ENCODE peak calls at places on chromosome 1, in nine cellular contexts. D, O, W, Y, I, T, V, A and L are unnamed samples.

GRCh38 chr1:70674981-70675685 is 264.1 kb downstream of the CTH start:
- DNase-seq in D (no peak), O (no peak), W (no peak), Y (no peak), I (no peak), T (no peak), V (no peak), A (no peak), L (no peak)

GRCh38 chr1:228646717-228647522 is 88.4 kb upstream of the RHOU start:
- DNase-seq in D (peak; percentile 60), O (peak; percentile 62), W (no peak), Y (peak; percentile 82), I (no peak), T (no peak), V (no peak), A (no peak), L (peak; percentile 41)

GRCh38 chr1:185674201-185674600 is 60.0 kb upstream of the HMCN1 start:
- DNase-seq in D (no peak), O (peak; percentile 11), W (peak; percentile 28), Y (no peak), I (no peak), T (no peak), V (no peak), A (no peak), L (no peak)

GRCh38 chr1:215243275-215244054 is 160.9 kb downstream of the KCNK2 start:
- DNase-seq in D (no peak), O (no peak), W (no peak), Y (no peak), I (no peak), T (no peak), V (no peak), A (no peak), L (peak; percentile 13)

GRCh38 chr1:208654241-208654640 is 410.1 kb upstream of the PLXNA2 start:
- DNase-seq in D (peak; percentile 85), O (peak; percentile 21), W (no peak), Y (no peak), I (no peak), T (no peak), V (peak; percentile 22), A (no peak), L (peak; percentile 11)

GRCh38 chr1:55582078-55582477 is 366.9 kb upstream of the USP24 start:
- DNase-seq in D (no peak), O (no peak), W (no peak), Y (no peak), I (no peak), T (no peak), V (no peak), A (no peak), L (no peak)

GRCh38 chr1:244760471-244760870 is 75.0 kb upstream of the COX20 start:
- DNase-seq in D (no peak), O (no peak), W (no peak), Y (peak; percentile 46), I (no peak), T (no peak), V (no peak), A (no peak), L (no peak)

GRCh38 chr1:233608988-233609387 is 4.9 kb upstream of the KCNK1 start:
- DNase-seq in D (no peak), O (no peak), W (no peak), Y (no peak), I (no peak), T (no peak), V (no peak), A (no peak), L (no peak)

GRCh38 chr1:171468120-171468790 is 17.1 kb upstream of the PRRC2C start:
- DNase-seq in D (no peak), O (peak; percentile 37), W (no peak), Y (no peak), I (no peak), T (no peak), V (peak; percentile 37), A (no peak), L (peak; percentile 63)

GRCh38 chr1:93740601-93741031 is 59.0 kb upstream of the BCAR3 start:
- DNase-seq in D (peak; percentile 87), O (no peak), W (peak; percentile 46), Y (peak; percentile 47), I (no peak), T (no peak), V (no peak), A (no peak), L (peak; percentile 41)

GRCh38 chr1:101039245-101039644 is 13.7 kb upstream of the DPH5 start:
- DNase-seq in D (no peak), O (no peak), W (no peak), Y (no peak), I (no peak), T (no peak), V (no peak), A (no peak), L (no peak)

GRCh38 chr1:2587071-2587859 is 688 bp downstream of the PRXL2B start:
- DNase-seq in D (peak; percentile 70), O (peak; percentile 38), W (no peak), Y (peak; percentile 81), I (no peak), T (no peak), V (no peak), A (no peak), L (peak; percentile 26)
- H3K27ac ChIP-seq in D (no peak overlapping the region), O (no peak overlapping the region), W (peak overlapping the region; percentile 100), Y (no peak overlapping the region), I (peak overlapping the region; percentile 51), T (peak overlapping the region; percentile 68), V (peak overlapping the region; percentile 81), A (peak overlapping the region; percentile 46), L (peak overlapping the region; percentile 23)

GRCh38 chr1:234613128-234613875 is 3.3 kb upstream of the IRF2BP2 start:
- DNase-seq in D (no peak), O (peak; percentile 95), W (no peak), Y (no peak), I (no peak), T (no peak), V (no peak), A (no peak), L (peak; percentile 83)

GRCh38 chr1:234611153-234611798 is 1.3 kb upstream of the IRF2BP2 start:
- DNase-seq in D (peak; percentile 92), O (peak; percentile 92), W (peak; percentile 63), Y (no peak), I (no peak), T (no peak), V (peak; percentile 77), A (no peak), L (peak; percentile 90)

GRCh38 chr1:234611799-234612351 is 1.9 kb upstream of the IRF2BP2 start:
- DNase-seq in D (peak; percentile 48), O (no peak), W (peak; percentile 45), Y (peak; percentile 79), I (peak; percentile 51), T (peak; percentile 77), V (no peak), A (no peak), L (no peak)

GRCh38 chr1:234613992-234614584 is 4.1 kb upstream of the IRF2BP2 start:
- DNase-seq in D (no peak), O (peak; percentile 53), W (no peak), Y (no peak), I (no peak), T (no peak), V (no peak), A (no peak), L (peak; percentile 35)

DNA sequence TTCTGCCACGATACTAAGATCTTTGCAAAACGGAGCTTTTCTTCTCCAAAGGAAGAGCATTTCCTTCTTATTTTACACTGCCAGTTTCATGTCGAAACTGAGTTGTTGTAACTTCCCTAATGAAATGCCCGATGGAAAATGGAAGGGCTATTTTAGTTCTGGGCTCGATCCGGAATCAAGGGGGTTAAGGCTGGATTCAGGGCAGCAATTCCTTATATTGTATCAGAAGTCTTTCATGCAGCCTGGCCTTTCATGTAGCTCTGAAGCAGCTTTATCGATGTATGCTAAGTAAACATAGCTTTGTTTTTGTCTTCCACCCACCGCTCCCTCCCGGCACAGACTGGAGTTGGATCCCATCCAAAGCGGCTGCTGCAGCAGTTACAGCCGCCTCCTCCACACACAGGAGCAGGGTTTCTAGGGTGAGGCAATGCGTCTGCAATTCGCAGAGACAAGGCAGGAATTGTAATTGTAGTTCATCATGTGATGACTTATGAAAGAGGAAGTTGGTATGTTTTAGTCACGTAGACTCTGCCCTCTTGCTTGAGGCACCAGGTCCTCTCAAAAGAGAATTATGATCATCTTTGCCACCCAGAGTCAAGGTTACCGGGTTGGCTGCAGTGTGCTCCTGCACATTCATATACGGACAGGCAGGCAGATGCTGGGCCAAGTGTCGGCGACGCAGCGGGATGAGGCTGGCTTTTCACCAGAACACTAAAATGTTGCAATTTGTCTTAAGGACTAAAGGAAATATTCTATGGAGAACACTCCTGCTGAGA is 2.6 kb upstream of the IRF2BP2 start:
- DNase-seq in D (peak; percentile 45), O (peak; percentile 99), W (peak; percentile 94), Y (peak; percentile 91), I (peak; percentile 90), T (peak; percentile 91), V (peak; percentile 97), A (peak; percentile 82), L (peak; percentile 99)
- H3K27ac ChIP-seq in D (no peak overlapping the region), O (peak overlapping the region; percentile 96), W (peak overlapping the region; percentile 95), Y (peak overlapping the region; percentile 100), I (peak overlapping the region; percentile 96), T (peak overlapping the region; percentile 99), V (peak overlapping the region; percentile 89), A (peak overlapping the region; percentile 100), L (peak overlapping the region; percentile 94)

GRCh38 chr1:27235827-27236226 is 1.4 kb downstream of the WDTC1 start:
- DNase-seq in D (peak; percentile 7), O (peak; percentile 14), W (no peak), Y (no peak), I (no peak), T (no peak), V (no peak), A (no peak), L (peak; percentile 14)
- H3K27ac ChIP-seq in D (no peak overlapping the region), O (peak overlapping the region; percentile 52), W (peak overlapping the region; percentile 92), Y (no peak overlapping the region), I (peak overlapping the region; percentile 94), T (peak overlapping the region; percentile 6), V (no peak overlapping the region), A (no peak overlapping the region), L (no peak overlapping the region)

GRCh38 chr1:200710166-200710565 is 28.5 kb upstream of the CAMSAP2 start:
- DNase-seq in D (no peak), O (no peak), W (no peak), Y (no peak), I (no peak), T (no peak), V (no peak), A (no peak), L (no peak)

GRCh38 chr1:200707116-200707515 is 31.6 kb upstream of the CAMSAP2 start:
- DNase-seq in D (no peak), O (no peak), W (no peak), Y (no peak), I (no peak), T (no peak), V (no peak), A (no peak), L (no peak)

GRCh38 chr1:200706109-200706720 is 32.5 kb upstream of the CAMSAP2 start:
- DNase-seq in D (no peak), O (no peak), W (no peak), Y (no peak), I (no peak), T (no peak), V (no peak), A (no peak), L (no peak)

GRCh38 chr1:200708161-200708560 is 30.5 kb upstream of the CAMSAP2 start:
- DNase-seq in D (no peak), O (no peak), W (no peak), Y (no peak), I (no peak), T (no peak), V (no peak), A (no peak), L (no peak)

DNA sequence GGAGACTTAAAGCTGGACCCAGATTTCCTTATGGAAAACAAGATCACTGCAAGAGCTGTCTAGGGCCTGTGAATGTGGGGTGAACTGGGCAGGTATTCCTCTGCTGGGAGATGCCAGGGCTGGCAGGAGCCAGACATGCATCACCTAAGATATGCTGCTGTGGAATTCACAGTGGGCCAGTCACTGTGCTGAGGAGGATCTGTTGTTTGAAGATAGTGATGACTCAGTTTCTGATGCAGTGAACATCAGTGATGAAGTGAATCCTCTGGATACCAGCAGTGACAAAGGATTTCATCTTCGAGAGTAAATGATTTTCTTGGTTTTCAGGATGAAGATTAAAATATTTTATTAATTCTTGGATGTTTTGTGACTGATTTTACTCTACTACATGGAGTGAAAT is 29.9 kb upstream of the CAMSAP2 start:
- DNase-seq in D (no peak), O (no peak), W (no peak), Y (no peak), I (no peak), T (no peak), V (no peak), A (no peak), L (no peak)
- H3K27ac ChIP-seq in D (no peak overlapping the region), O (no peak overlapping the region), W (no peak overlapping the region), Y (no peak overlapping the region), I (no peak overlapping the region), T (no peak overlapping the region), V (no peak overlapping the region), A (no peak overlapping the region), L (no peak overlapping the region)